ENCODE peak calls at places on chromosomes 3 and 15, in nine cellular contexts. Z is progenitor cell of endocrine pancreas, W is sigmoid colon, C is GM10248, R is nephron progenitor cell, E is chondrocyte, N is NB4, G is fibroblast of villous mesenchyme, U is glutamatergic neuron. H is an unnamed sample.

GRCh38 chr3:47384425-47384824 is 3.6 kb downstream of the PTPN23 start:
- DNase-seq in Z (no peak), W (no peak), C (no peak), R (no peak), E (no peak), N (no peak), G (no peak), U (no peak), H (no peak)

GRCh38 chr3:115784739-115785571 is 161.6 kb downstream of the GAP43 start:
- DNase-seq in Z (no peak), W (no peak), C (no peak), R (no peak), E (no peak), N (no peak), G (no peak), U (peak; percentile 21), H (no peak)

GRCh38 chr3:144463916-144464315 is 492.3 kb downstream of the DIPK2A start:
- DNase-seq in Z (no peak), W (no peak), C (no peak), R (no peak), E (no peak), N (no peak), G (no peak), U (no peak), H (no peak)

GRCh38 chr15:49832421-49832980 is 211.7 kb downstream of the DTWD1 start:
- DNase-seq in Z (peak; percentile 22), W (no peak), C (no peak), R (peak; percentile 7), E (no peak), N (peak; percentile 23), G (no peak), U (no peak), H (no peak)

GRCh38 chr3:36124118-36124796 is 256.0 kb upstream of the STAC start:
- DNase-seq in Z (peak; percentile 22), W (no peak), C (no peak), R (peak; percentile 46), E (no peak), N (peak; percentile 9), G (peak; percentile 35), U (peak; percentile 43), H (no peak)

GRCh38 chr15:79168922-79169322 is 78.3 kb upstream of the RASGRF1 start:
- DNase-seq in Z (peak; percentile 35), W (no peak), C (no peak), R (peak; percentile 37), E (peak; percentile 60), N (no peak), G (no peak), U (peak; percentile 54), H (no peak)

GRCh38 chr15:39281094-39281493 is 299.8 kb upstream of the THBS1 start:
- DNase-seq in Z (no peak), W (no peak), C (no peak), R (no peak), E (no peak), N (no peak), G (peak; percentile 72), U (no peak), H (no peak)

GRCh38 chr3:102400142-102400541 is 34.7 kb upstream of the ZPLD1 start:
- DNase-seq in Z (no peak), W (no peak), C (no peak), R (no peak), E (no peak), N (no peak), G (peak; percentile 4), U (no peak), H (no peak)

GRCh38 chr15:90570643-90571042 is 40.9 kb downstream of the CRTC3 start:
- DNase-seq in Z (no peak), W (no peak), C (no peak), R (no peak), E (no peak), N (no peak), G (no peak), U (no peak), H (no peak)

GRCh38 chr3:167918686-167919085 is 177.0 kb downstream of the GOLIM4 start:
- DNase-seq in Z (no peak), W (no peak), C (no peak), R (no peak), E (no peak), N (no peak), G (no peak), U (no peak), H (no peak)

GRCh38 chr3:120741837-120742197 is 499 bp downstream of the RABL3 start:
- DNase-seq in Z (no peak), W (no peak), C (peak; percentile 17), R (no peak), E (no peak), N (no peak), G (peak; percentile 50), U (no peak), H (no peak)

GRCh38 chr3:53167418-53168174 is 6.6 kb downstream of the PRKCD start:
- DNase-seq in Z (no peak), W (no peak), C (no peak), R (no peak), E (no peak), N (peak; percentile 60), G (no peak), U (no peak), H (no peak)

GRCh38 chr15:67276666-67277065 is 22.1 kb downstream of the IQCH start:
- DNase-seq in Z (no peak), W (no peak), C (no peak), R (no peak), E (no peak), N (no peak), G (no peak), U (no peak), H (no peak)

GRCh38 chr15:65258863-65259262 is 27.8 kb downstream of the PARP16 start:
- DNase-seq in Z (no peak), W (peak; percentile 81), C (no peak), R (no peak), E (no peak), N (no peak), G (peak; percentile 93), U (no peak), H (no peak)

GRCh38 chr15:100831466-100831865 is 48.2 kb upstream of the ALDH1A3 start:
- DNase-seq in Z (no peak), W (no peak), C (no peak), R (no peak), E (no peak), N (no peak), G (no peak), U (peak; percentile 43), H (no peak)

GRCh38 chr3:198028718-198029117 is 68.7 kb downstream of the LMLN start:
- DNase-seq in Z (no peak), W (no peak), C (no peak), R (no peak), E (no peak), N (no peak), G (peak; percentile 65), U (no peak), H (no peak)

GRCh38 chr3:63450634-63451363 is 172.7 kb downstream of the SYNPR start:
- DNase-seq in Z (no peak), W (no peak), C (no peak), R (no peak), E (no peak), N (no peak), G (no peak), U (no peak), H (no peak)

GRCh38 chr15:27744651-27745050 is 354.5 kb downstream of the OCA2 start:
- DNase-seq in Z (no peak), W (peak; percentile 15), C (no peak), R (no peak), E (no peak), N (no peak), G (no peak), U (no peak), H (no peak)

GRCh38 chr3:10744098-10744465 is 71.9 kb upstream of the SLC6A11 start:
- DNase-seq in Z (no peak), W (no peak), C (no peak), R (peak; percentile 30), E (no peak), N (peak; percentile 44), G (no peak), U (peak; percentile 59), H (no peak)

DNA sequence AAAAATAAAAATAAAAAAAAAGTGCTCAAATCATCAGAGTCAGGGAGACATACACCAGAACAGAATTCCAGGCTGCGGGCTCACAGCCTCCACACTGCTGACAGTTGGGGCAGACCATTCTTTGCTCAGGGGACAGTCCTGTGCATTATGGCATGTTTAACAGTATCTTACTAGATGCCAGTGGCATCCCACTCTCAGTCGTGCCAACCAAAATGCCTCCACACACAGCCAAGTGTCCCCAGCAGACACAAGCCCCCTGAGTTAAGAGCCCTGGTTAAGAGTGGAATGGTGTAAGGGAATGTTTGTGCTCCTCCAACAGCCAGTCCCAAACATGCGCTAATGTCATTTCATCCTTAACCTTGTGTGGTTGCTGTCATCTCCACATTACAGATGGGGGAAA is 26.1 kb downstream of the CFAP92 start:
- DNase-seq in Z (no peak), W (no peak), C (no peak), R (no peak), E (no peak), N (no peak), G (no peak), U (no peak), H (no peak)
- TF ChIP-seq CTCF in Z (no peak), W (no peak), C (no peak), R (no peak), E (no peak), N (no peak), G (no peak), U (no peak), H (no peak)

GRCh38 chr3:20040476-20041196 is 390 bp downstream of the KAT2B start:
- DNase-seq in Z (peak; percentile 49), W (peak; percentile 91), C (peak; percentile 78), R (peak; percentile 72), E (peak; percentile 92), N (peak; percentile 91), G (peak; percentile 83), U (peak; percentile 74), H (peak; percentile 87)
- TF ChIP-seq CTCF in Z (no peak), W (no peak), C (peak; percentile 33), R (no peak), E (peak; percentile 35), N (no peak), G (no peak), U (no peak), H (no peak)

GRCh38 chr15:40336129-40337122 is 4.3 kb downstream of the CCDC9B start:
- DNase-seq in Z (no peak), W (no peak), C (peak; percentile 71), R (peak; percentile 35), E (no peak), N (peak; percentile 60), G (no peak), U (peak; percentile 54), H (no peak)
- TF ChIP-seq CTCF in Z (peak; percentile 15), W (no peak), C (peak; percentile 70), R (no peak), E (peak; percentile 35), N (peak; percentile 43), G (no peak), U (no peak), H (no peak)

DNA sequence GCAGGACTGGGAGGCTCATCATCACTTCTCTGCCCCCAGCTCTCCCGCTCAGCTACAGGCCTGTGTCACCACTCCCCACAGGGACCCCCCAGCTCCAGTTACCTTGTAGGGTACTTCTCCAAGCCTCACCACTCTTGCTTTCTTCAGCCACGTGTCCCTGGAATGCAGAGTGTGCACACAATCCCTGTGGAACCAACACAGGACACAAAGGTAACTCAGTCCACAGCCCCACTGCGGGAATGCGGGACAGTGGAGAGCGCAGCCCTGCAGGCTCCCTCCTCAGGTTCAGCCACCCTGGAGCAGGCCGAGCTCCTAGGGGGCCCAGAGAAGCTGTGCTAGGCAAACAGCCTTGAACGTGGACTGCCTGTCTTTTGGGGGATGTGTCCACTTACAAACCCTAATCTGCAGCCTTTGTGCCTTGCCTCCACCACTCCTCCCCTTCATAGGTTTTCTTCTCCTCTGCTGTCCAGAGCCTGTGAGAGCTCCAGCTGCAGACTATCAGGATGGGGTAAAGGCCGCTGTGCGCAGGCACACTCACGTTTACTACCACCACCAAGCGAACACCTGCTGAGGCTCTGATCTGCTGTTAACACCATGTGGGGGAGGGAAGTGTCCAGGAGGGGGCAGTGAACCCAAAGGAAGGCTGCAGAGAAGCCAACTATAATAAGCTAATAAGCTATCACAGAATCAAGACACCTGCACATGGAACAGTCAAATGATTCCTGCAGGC is 26.0 kb downstream of the XPC start:
- DNase-seq in Z (no peak), W (no peak), C (no peak), R (no peak), E (no peak), N (peak; percentile 34), G (no peak), U (no peak), H (no peak)
- TF ChIP-seq CTCF in Z (no peak), W (no peak), C (no peak), R (no peak), E (peak; percentile 39), N (peak; percentile 37), G (peak; percentile 33), U (no peak), H (no peak)

H was measured in upper lobe of left lung.